ENCODE peak calls at places on chromosomes 11 and 22, in four cellular contexts. W is DMS79 treated with DMSO at 0.1 percent for 48 hours, K is transverse colon, Z is NCI-H2081. Y is an unnamed sample.

GRCh38 chr11:27468209-27468608 is 4.4 kb downstream of the LGR4 start:
- DNase-seq in Z (no peak), W (peak), K (no peak), Y (no peak)

GRCh38 chr22:43209971-43210370 is 23.0 kb upstream of the TTLL12 start:
- DNase-seq in Z (no peak), W (no peak), K (no peak), Y (no peak)

GRCh38 chr11:113316251-113316650 is 1.9 kb downstream of the TTC12 start:
- DNase-seq in K (no peak), W (no peak), Z (no peak), Y (no peak)

GRCh38 chr11:64802370-64803162 is 448 bp downstream of the MAP4K2 start:
- DNase-seq in W (no peak), K (peak), Z (no peak), Y (no peak)

GRCh38 chr11:94550513-94550912 is 6.8 kb downstream of the FUT4 start:
- DNase-seq in K (no peak), W (no peak), Z (no peak), Y (no peak)

GRCh38 chr11:86811637-86812321 is 11.4 kb downstream of the PRSS23 start:
- DNase-seq in Z (no peak), K (no peak), W (no peak), Y (no peak)

GRCh38 chr11:57527056-57527631 is 3.4 kb downstream of the TIMM10 start:
- DNase-seq in W (peak), Z (peak), K (peak), Y (peak)

GRCh38 chr11:11988099-11988651 is 20.3 kb downstream of the DKK3 start:
- DNase-seq in Z (no peak), K (no peak), W (no peak), Y (no peak)

GRCh38 chr11:2759228-2760195 is 59.7 kb upstream of the KCNQ1OT1 start:
- DNase-seq in Z (no peak), K (peak), W (no peak), Y (no peak)

GRCh38 chr22:33110562-33111163 is 52.5 kb upstream of the SYN3 start:
- DNase-seq in K (no peak), Z (no peak), W (no peak), Y (no peak)

GRCh38 chr11:68994161-68994890 is 13.5 kb upstream of the MRGPRD start:
- DNase-seq in Z (no peak), K (no peak), W (no peak), Y (no peak)

GRCh38 chr11:86438685-86439084 is 64.0 kb downstream of the CCDC81 start:
- DNase-seq in W (no peak), K (no peak), Z (no peak), Y (no peak)

GRCh38 chr11:31940396-31941037 is 129.4 kb upstream of the PAX6 start:
- DNase-seq in Z (no peak), W (no peak), K (no peak), Y (no peak)